ENCODE peak calls at places on chromosomes 13 and 19, in six cellular contexts. Y, A, V, W, J and M are unnamed samples.

GRCh38 chr19:41588497-41589209 is 12.7 kb downstream of the CEACAM21 start:
- DNase-seq in V (no peak), J (peak), W (peak), Y (no peak), A (no peak), M (no peak)

GRCh38 chr13:95233026-95233635 is 68.1 kb downstream of the ABCC4 start:
- DNase-seq in A (no peak), W (no peak), J (no peak), Y (no peak), V (peak), M (no peak)

GRCh38 chr19:57947419-57948134 is at the start of gene ZNF256:
- DNase-seq in A (peak), Y (peak), J (peak), V (peak), W (peak), M (peak)

GRCh38 chr13:93254775-93255174 is 28.2 kb downstream of the GPC6 start:
- DNase-seq in J (no peak), Y (no peak), A (no peak), V (no peak), W (peak), M (no peak)

GRCh38 chr13:33799950-33800592 is 17.9 kb upstream of the RFC3 start:
- DNase-seq in W (no peak), Y (no peak), A (no peak), J (peak), V (no peak), M (no peak)

GRCh38 chr19:41928221-41928683 is at the start of gene ERFL:
- DNase-seq in A (no peak), Y (no peak), V (peak), J (no peak), W (peak), M (no peak)

GRCh38 chr19:29845576-29846176 is 33.9 kb downstream of the CCNE1 start:
- DNase-seq in W (peak), J (peak), V (peak), A (peak), Y (no peak), M (peak)

GRCh38 chr19:47740866-47741519 is 4.4 kb upstream of the NOP53 start:
- DNase-seq in J (no peak), Y (no peak), V (no peak), A (no peak), W (no peak), M (no peak)

GRCh38 chr13:53200498-53201453 is 172.2 kb downstream of the OLFM4 start:
- DNase-seq in W (peak), J (peak), Y (no peak), V (peak), A (peak), M (peak)

GRCh38 chr19:1224047-1224825 is 13.6 kb downstream of the CBARP start:
- DNase-seq in V (no peak), J (no peak), A (no peak), W (no peak), Y (no peak), M (no peak)

GRCh38 chr13:43441464-43441863 is 345.3 kb downstream of the ENOX1 start:
- DNase-seq in V (no peak), J (no peak), A (no peak), W (no peak), Y (no peak), M (no peak)

GRCh38 chr13:102708991-102709390 is 14.1 kb upstream of the METTL21C start:
- DNase-seq in V (no peak), A (no peak), W (no peak), Y (no peak), J (no peak), M (no peak)

GRCh38 chr13:77786888-77787287 is 89.4 kb downstream of the SLAIN1 start:
- DNase-seq in W (no peak), Y (no peak), A (no peak), J (no peak), V (no peak), M (no peak)

GRCh38 chr19:38667552-38668205 is 20.2 kb downstream of the ACTN4 start:
- DNase-seq in Y (no peak), W (no peak), J (no peak), V (no peak), A (no peak), M (peak)

GRCh38 chr19:23415561-23416191 is 20.4 kb upstream of the ZNF91 start:
- DNase-seq in W (peak), J (peak), V (peak), Y (no peak), A (peak), M (no peak)

GRCh38 chr13:24176351-24177101 is 16.0 kb downstream of the SPATA13 start:
- DNase-seq in A (peak), V (no peak), J (peak), W (no peak), Y (no peak), M (no peak)

GRCh38 chr19:13463296-13463695 is 43.0 kb downstream of the CACNA1A start:
- DNase-seq in Y (no peak), W (no peak), J (peak), V (no peak), A (no peak), M (no peak)

GRCh38 chr13:112175162-112176075 is 108.5 kb downstream of the SOX1 start:
- DNase-seq in V (no peak), Y (no peak), J (no peak), A (no peak), W (no peak), M (no peak)

GRCh38 chr19:41000310-41000737 is 9.2 kb downstream of the CYP2B6 start:
- DNase-seq in V (no peak), J (peak), Y (no peak), A (peak), W (no peak), M (no peak)

GRCh38 chr13:107681611-107682010 is 533.7 kb downstream of the LIG4 start:
- DNase-seq in Y (no peak), V (no peak), J (no peak), W (no peak), A (no peak), M (no peak)

GRCh38 chr13:97495678-97496077 is 61.7 kb downstream of the RAP2A start:
- DNase-seq in V (no peak), W (no peak), J (no peak), A (no peak), Y (no peak), M (no peak)

GRCh38 chr13:114199961-114200672 is 21.1 kb downstream of the CFAP97D2 start:
- DNase-seq in W (no peak), J (no peak), A (no peak), Y (no peak), V (no peak), M (no peak)

GRCh38 chr13:20178156-20178555 is 14.6 kb downstream of the GJB2 start:
- DNase-seq in W (no peak), J (no peak), V (no peak), Y (no peak), A (no peak), M (no peak)

GRCh38 chr13:49641810-49642291 is 13.5 kb downstream of the ARL11 start:
- DNase-seq in W (peak), V (no peak), A (peak), Y (peak), J (peak), M (no peak)

GRCh38 chr19:40604647-40605200 is 3.6 kb downstream of the LTBP4 start:
- DNase-seq in Y (no peak), A (peak), J (no peak), W (peak), V (no peak), M (no peak)

GRCh38 chr19:46944918-46945628 is 74.6 kb upstream of the NPAS1 start:
- DNase-seq in J (peak), V (no peak), A (peak), Y (no peak), W (peak), M (peak)

GRCh38 chr19:13164370-13165090 is 14.3 kb downstream of the IER2 start:
- DNase-seq in J (peak), V (peak), Y (no peak), A (peak), W (peak), M (peak)

GRCh38 chr13:75785130-75785529 is 149.0 kb downstream of the LMO7 start:
- DNase-seq in A (no peak), J (peak), W (no peak), V (no peak), Y (no peak), M (no peak)

GRCh38 chr13:111420113-111420876 is 99.9 kb downstream of the TEX29 start:
- DNase-seq in J (no peak), Y (no peak), A (no peak), V (no peak), W (no peak), M (no peak)